ENCODE peak calls at places on chromosomes 4 and X, in five cellular contexts. Y is breast epithelium; G is activated CD4-positive, alpha-beta T cell treated with anti-CD3 and anti-CD28 coated beads for 1 hour; N is endothelial cell; C is CD8-positive, alpha-beta memory T cell. W is an unnamed sample.

GRCh38 chrX:4762196-4762595 is 1048.7 kb upstream of the PRKX start:
- DNase-seq in Y (no peak), G (no peak), N (no peak), C (no peak), W (no peak)

GRCh38 chr4:19324175-19324574 is 927.5 kb upstream of the SLIT2 start:
- DNase-seq in Y (no peak), G (no peak), N (no peak), C (no peak), W (no peak)

GRCh38 chrX:34875204-34875603 is 67.4 kb upstream of the FAM47B start:
- DNase-seq in Y (no peak), G (no peak), N (no peak), C (no peak), W (peak)

GRCh38 chrX:118824173-118824782 is 654 bp downstream of the ZCCHC12 start:
- DNase-seq in Y (no peak), G (no peak), N (peak), C (no peak), W (peak)

GRCh38 chrX:130097507-130098201 is 12.6 kb downstream of the ELF4 start:
- DNase-seq in Y (no peak), G (no peak), N (peak), C (peak), W (no peak)

GRCh38 chr4:74317616-74318256 is 9.5 kb downstream of the EPGN start:
- DNase-seq in Y (no peak), G (no peak), N (no peak), C (no peak), W (peak)

GRCh38 chrX:104432321-104432720 is 133.7 kb upstream of the IL1RAPL2 start:
- DNase-seq in Y (no peak), G (no peak), N (no peak), C (no peak), W (no peak)

GRCh38 chr4:36288727-36289126 is 7.3 kb downstream of the DTHD1 start:
- DNase-seq in Y (no peak), G (no peak), N (no peak), C (no peak), W (no peak)

GRCh38 chrX:47579537-47579936 is 2.7 kb upstream of the TIMP1 start:
- DNase-seq in Y (no peak), G (no peak), N (no peak), C (no peak), W (peak)

GRCh38 chr4:90503677-90504076 is 376.5 kb downstream of the CCSER1 start:
- DNase-seq in Y (no peak), G (no peak), N (no peak), C (no peak), W (no peak)

GRCh38 chrX:9341305-9342201 is 123.3 kb upstream of the TBL1X start:
- DNase-seq in Y (peak), G (no peak), N (no peak), C (peak), W (peak)

GRCh38 chr4:95867919-95868318 is 28.0 kb downstream of the PDHA2 start:
- DNase-seq in Y (no peak), G (no peak), N (no peak), C (no peak), W (peak)

GRCh38 chr4:183398298-183399129 is 45.9 kb upstream of the CDKN2AIP start:
- DNase-seq in Y (no peak), G (peak), N (peak), C (peak), W (peak)

GRCh38 chr4:77586953-77587383 is 18.7 kb upstream of the CXCL13 start:
- DNase-seq in Y (no peak), G (no peak), N (no peak), C (peak), W (no peak)

GRCh38 chr4:173333658-173334084 is 487 bp downstream of the HMGB2 start:
- DNase-seq in Y (peak), G (no peak), N (peak), C (peak), W (peak)